ENCODE peak calls at places on chromosomes 3 and 15, in seven cellular contexts. Q, H, L, V, T, E and W are unnamed samples.
A peak's percentile ranks its signal among the peaks of the same experiment; 100 is the strongest.

GRCh38 chr3:46705751-46706572 is 4.8 kb downstream of the TMIE start:
- DNase-seq in Q (no peak), H (no peak), L (no peak), V (no peak), T (no peak), E (no peak), W (no peak)

GRCh38 chr15:31477851-31478250 is 151.2 kb downstream of the KLF13 start:
- DNase-seq in Q (no peak), H (no peak), L (no peak), V (no peak), T (no peak), E (no peak), W (no peak)

GRCh38 chr3:32922078-32922477 is 29.4 kb upstream of the CCR4 start:
- DNase-seq in Q (no peak), H (no peak), L (no peak), V (no peak), T (no peak), E (no peak), W (no peak)

GRCh38 chr3:87969620-87970019 is 89.2 kb downstream of the CGGBP1 start:
- DNase-seq in Q (no peak), H (no peak), L (no peak), V (no peak), T (no peak), E (no peak), W (no peak)

GRCh38 chr15:56019819-56020218 is 26.4 kb upstream of the NEDD4 start:
- DNase-seq in Q (no peak), H (no peak), L (no peak), V (no peak), T (no peak), E (no peak), W (no peak)

GRCh38 chr3:185930393-185931107 is 7.3 kb downstream of the TRA2B start:
- DNase-seq in Q (no peak), H (no peak), L (no peak), V (no peak), T (no peak), E (no peak), W (no peak)

GRCh38 chr3:129184396-129184656 is 630 bp upstream of the CNBP start:
- DNase-seq in Q (peak; percentile 43), H (no peak), L (no peak), V (no peak), T (no peak), E (peak; percentile 40), W (peak; percentile 27)

GRCh38 chr3:171758109-171758508 is 52.2 kb downstream of the PLD1 start:
- DNase-seq in Q (no peak), H (no peak), L (no peak), V (no peak), T (no peak), E (no peak), W (no peak)

GRCh38 chr3:111810909-111811308 is 48.2 kb upstream of the PHLDB2 start:
- DNase-seq in Q (no peak), H (no peak), L (no peak), V (no peak), T (no peak), E (no peak), W (no peak)

GRCh38 chr3:64852738-64853137 is 164.9 kb upstream of the ADAMTS9 start:
- DNase-seq in Q (no peak), H (no peak), L (no peak), V (no peak), T (no peak), E (no peak), W (no peak)

GRCh38 chr15:58260911-58261267 is 122.7 kb downstream of the AQP9 start:
- DNase-seq in Q (peak; percentile 68), H (no peak), L (no peak), V (no peak), T (no peak), E (no peak), W (no peak)